ENCODE peak calls at places on chromosomes 2 and 18, in four cellular contexts. A is CD8-positive, alpha-beta T cell; B is HL-60; G is OCI-LY7. N is an unnamed sample.

GRCh38 chr2:119402645-119403560 is 28.8 kb upstream of the TMEM37 start:
- DNase-seq in A (no peak), B (peak), G (peak), N (no peak)

GRCh38 chr18:33470229-33470628 is 29.7 kb upstream of the CCDC178 start:
- DNase-seq in G (no peak), B (no peak), A (no peak), N (no peak)

GRCh38 chr18:36297419-36298112 is at the start of gene FHOD3:
- DNase-seq in B (no peak), G (no peak), A (no peak), N (peak)

GRCh38 chr18:22453337-22453736 is 35.6 kb upstream of the CTAGE1 start:
- DNase-seq in A (no peak), G (no peak), B (no peak), N (no peak)

GRCh38 chr2:102753563-102754159 is 8.2 kb upstream of the TMEM182 start:
- DNase-seq in G (peak), B (peak), A (no peak), N (peak)

GRCh38 chr18:59621027-59621426 is 76.2 kb downstream of the CCBE1 start:
- DNase-seq in B (no peak), G (no peak), A (no peak), N (no peak)

GRCh38 chr2:99623613-99624012 is 133.8 kb upstream of the REV1 start:
- DNase-seq in A (no peak), G (no peak), B (no peak), N (no peak)

GRCh38 chr2:119175517-119175916 is 17.0 kb upstream of the C1QL2 start:
- DNase-seq in A (no peak), B (no peak), G (no peak), N (no peak)

GRCh38 chr2:8488001-8488738 is 193.7 kb upstream of the ID2 start:
- DNase-seq in A (peak), G (no peak), B (no peak), N (no peak)

GRCh38 chr2:111900859-111901258 is 2.5 kb downstream of the MERTK start:
- DNase-seq in B (peak), G (peak), A (no peak), N (peak)

GRCh38 chr2:160918909-160919503 is 241.2 kb upstream of the TANK start:
- DNase-seq in B (peak), A (peak), G (peak), N (peak)

GRCh38 chr2:46434851-46435273 is 44.5 kb upstream of the TMEM247 start:
- DNase-seq in B (no peak), A (no peak), G (no peak), N (no peak)

GRCh38 chr2:26001743-26002341 is 19.5 kb upstream of the KIF3C start:
- DNase-seq in A (no peak), B (peak), G (no peak), N (no peak)

GRCh38 chr2:74553892-74554820 is at the start of the genes DOK1 and LOXL3:
- DNase-seq in G (peak), B (peak), A (peak), N (peak)

GRCh38 chr2:179715196-179715595 is 146.2 kb downstream of the ZNF385B start:
- DNase-seq in B (no peak), A (no peak), G (no peak), N (no peak)

GRCh38 chr2:138183700-138184099 is 219.4 kb downstream of the HNMT start:
- DNase-seq in A (no peak), G (no peak), B (no peak), N (no peak)

GRCh38 chr2:171260471-171261424 is 100.1 kb upstream of the TLK1 start:
- DNase-seq in A (no peak), B (peak), G (peak), N (no peak)

GRCh38 chr2:47360937-47361336 is 42.0 kb upstream of the MSH2 start:
- DNase-seq in G (no peak), A (no peak), B (no peak), N (no peak)

GRCh38 chr2:161170917-161171594 is 10.8 kb downstream of the TANK start:
- DNase-seq in A (no peak), B (no peak), G (peak), N (no peak)

GRCh38 chr2:217254111-217254510 is 394.2 kb upstream of the TNP1 start:
- DNase-seq in B (no peak), G (no peak), A (no peak), N (no peak)

GRCh38 chr2:112155331-112156151 is 17.4 kb downstream of the FBLN7 start:
- DNase-seq in B (peak), G (peak), A (peak), N (no peak)

GRCh38 chr2:19987936-19988335 is 2.0 kb downstream of the WDR35 start:
- DNase-seq in A (no peak), G (peak), B (no peak), N (no peak)

GRCh38 chr2:217740796-217741195 is 262.0 kb downstream of the TNS1 start:
- DNase-seq in G (no peak), B (no peak), A (no peak), N (no peak)

GRCh38 chr2:43414586-43415125 is 181.2 kb downstream of the THADA start:
- DNase-seq in G (no peak), B (no peak), A (no peak), N (no peak)

GRCh38 chr2:160657206-160657605 is 163.6 kb upstream of the RBMS1 start:
- DNase-seq in B (no peak), A (no peak), G (no peak), N (no peak)

GRCh38 chr18:80037300-80037699 is 3.1 kb downstream of the RBFA start:
- DNase-seq in B (no peak), A (no peak), G (no peak), N (no peak)

GRCh38 chr2:132620115-132620514 is 49.9 kb downstream of the LYPD1 start:
- DNase-seq in B (peak), A (no peak), G (no peak), N (no peak)

GRCh38 chr2:172438064-172438421 is 10.7 kb downstream of the ITGA6 start:
- DNase-seq in B (no peak), A (no peak), G (no peak), N (no peak)

GRCh38 chr2:181145645-181146044 is 165.2 kb downstream of the UBE2E3 start:
- DNase-seq in A (no peak), B (no peak), G (no peak), N (no peak)

GRCh38 chr2:96175951-96176350 is 30.7 kb upstream of the DUSP2 start:
- DNase-seq in B (no peak), G (no peak), A (no peak), N (no peak)

GRCh38 chr2:45944075-45944474 is 292.6 kb downstream of the PRKCE start:
- DNase-seq in A (no peak), B (no peak), G (no peak), N (no peak)

GRCh38 chr18:715626-716025 is 3.2 kb upstream of the ENOSF1 start:
- DNase-seq in A (no peak), B (no peak), G (no peak), N (no peak)

GRCh38 chr2:8531481-8531880 is 150.4 kb upstream of the ID2 start:
- DNase-seq in A (no peak), G (no peak), B (no peak), N (no peak)

GRCh38 chr2:144683063-144683740 is 163.3 kb upstream of the ZEB2 start:
- DNase-seq in G (no peak), A (no peak), B (peak), N (no peak)

GRCh38 chr2:11750422-11750821 is 4.0 kb downstream of the LPIN1 start:
- DNase-seq in G (peak), A (peak), B (no peak), N (no peak)

GRCh38 chr18:10336749-10337148 is 117.7 kb upstream of the APCDD1 start:
- DNase-seq in A (no peak), G (no peak), B (no peak), N (no peak)

GRCh38 chr18:63378919-63379638 is 12.1 kb upstream of the KDSR start:
- DNase-seq in A (no peak), G (no peak), B (no peak), N (no peak)

GRCh38 chr2:1586251-1586945 is 157.9 kb downstream of the PXDN start:
- DNase-seq in A (no peak), B (no peak), G (no peak), N (no peak)
- TF ChIP-seq CTCF in A (no peak), B (no peak), G (no peak), N (no peak)

GRCh38 chr2:185279999-185280398 is 458.6 kb upstream of the FSIP2 start:
- DNase-seq in A (no peak), G (peak), B (no peak), N (no peak)
- TF ChIP-seq CTCF in A (no peak), G (peak), B (peak), N (peak)

DNA sequence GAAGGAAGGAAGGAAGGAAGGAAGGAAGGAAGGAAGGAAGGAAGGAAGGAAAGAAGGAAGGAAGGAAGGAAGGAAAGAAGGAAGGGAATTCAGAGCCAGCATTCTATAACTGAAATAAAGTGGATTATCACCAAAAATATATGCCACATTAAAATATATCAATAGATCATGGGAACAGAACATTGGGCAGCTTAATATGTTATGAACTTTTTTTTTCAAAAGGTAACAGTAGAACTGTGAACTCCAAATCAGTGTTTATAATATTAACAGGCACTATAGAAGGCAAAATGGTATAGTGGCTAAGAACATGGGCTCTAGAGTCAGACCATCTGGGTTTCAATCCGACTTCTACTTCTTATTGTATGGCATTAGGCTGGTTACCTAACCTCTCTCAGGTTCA is 313.5 kb downstream of the EXOC6B start:
- DNase-seq in A (no peak), B (no peak), G (no peak), N (no peak)
- TF ChIP-seq CTCF in A (no peak), B (no peak), G (no peak), N (no peak)

DNA sequence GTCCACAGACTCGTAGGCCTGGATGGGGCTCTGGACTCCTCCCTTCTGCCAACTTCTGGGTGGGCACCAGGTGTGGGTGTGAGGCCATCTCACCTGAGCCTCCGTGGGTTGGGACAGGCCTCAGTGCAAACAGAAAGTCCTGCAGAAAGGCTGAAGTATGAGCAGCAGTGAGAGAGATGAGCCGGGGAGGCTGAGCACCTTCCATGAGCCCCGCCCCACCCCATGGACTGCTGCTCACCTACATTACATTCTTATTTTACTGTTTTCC is 15.9 kb downstream of the LDLRAD4 start:
- DNase-seq in B (no peak), G (no peak), A (no peak), N (no peak)
- TF ChIP-seq CTCF in B (no peak), G (no peak), A (no peak), N (no peak)

GRCh38 chr2:114548151-114548550 is 105.7 kb downstream of the DPP10 start:
- DNase-seq in A (no peak), B (no peak), G (no peak), N (no peak)

GRCh38 chr2:114550364-114550763 is 107.9 kb downstream of the DPP10 start:
- DNase-seq in A (no peak), B (no peak), G (no peak), N (no peak)

GRCh38 chr2:114546511-114546910 is 104.1 kb downstream of the DPP10 start:
- DNase-seq in G (no peak), A (no peak), B (no peak), N (no peak)

GRCh38 chr2:114550895-114551793 is 108.7 kb downstream of the DPP10 start:
- DNase-seq in A (no peak), B (peak), G (peak), N (peak)
- TF ChIP-seq CTCF in A (no peak), B (peak), G (peak), N (no peak)